ENCODE peak calls at places on chromosome 14, in five cellular contexts. E is HepG2, G is K562, P is H1, F is GM12878. R is an unnamed sample.

GRCh38 chr14:54001189-54001878 is 44.7 kb upstream of the BMP4 start:
- DNase-seq in E (peak), F (no peak), P (no peak), G (no peak), R (no peak)

GRCh38 chr14:22391908-22392307 is 197.1 kb downstream of the DAD1 start:
- DNase-seq in G (peak), P (no peak), E (peak), F (peak), R (peak)

GRCh38 chr14:50347521-50347920 is 35.4 kb downstream of the DMAC2L start:
- DNase-seq in F (no peak), G (peak), E (no peak), P (no peak), R (no peak)

GRCh38 chr14:68535404-68536024 is 257.4 kb downstream of the ZFP36L1 start:
- DNase-seq in G (no peak), E (no peak), F (no peak), P (no peak), R (peak)

GRCh38 chr14:96554315-96554910 is 52.2 kb downstream of the PAPOLA start:
- DNase-seq in G (no peak), F (no peak), E (no peak), P (no peak), R (no peak)

GRCh38 chr14:90831821-90832220 is 15.6 kb upstream of the TTC7B start:
- DNase-seq in F (no peak), E (no peak), P (no peak), G (no peak), R (no peak)

GRCh38 chr14:52055215-52055614 is 13.6 kb downstream of the NID2 start:
- DNase-seq in P (no peak), E (no peak), F (no peak), G (no peak), R (no peak)

GRCh38 chr14:102389261-102389660 is 26.5 kb downstream of the TECPR2 start:
- DNase-seq in P (no peak), F (no peak), E (no peak), G (no peak), R (no peak)

GRCh38 chr14:37870170-37870569 is 274.7 kb downstream of the TTC6 start:
- DNase-seq in F (no peak), E (no peak), G (no peak), P (no peak), R (no peak)

GRCh38 chr14:77580964-77581505 is 35.4 kb downstream of the SPTLC2 start:
- DNase-seq in P (no peak), G (no peak), F (peak), E (no peak), R (no peak)

GRCh38 chr14:97337670-97338069 is 540.5 kb downstream of the VRK1 start:
- DNase-seq in P (no peak), E (no peak), F (no peak), G (no peak), R (no peak)

GRCh38 chr14:103879570-103880333 is 32.4 kb upstream of the PPP1R13B start:
- DNase-seq in F (no peak), P (peak), E (peak), G (peak), R (no peak)
- TF ChIP-seq POLR2A in F (no peak), P (no peak), E (no peak), G (no peak), R (no peak)

DNA sequence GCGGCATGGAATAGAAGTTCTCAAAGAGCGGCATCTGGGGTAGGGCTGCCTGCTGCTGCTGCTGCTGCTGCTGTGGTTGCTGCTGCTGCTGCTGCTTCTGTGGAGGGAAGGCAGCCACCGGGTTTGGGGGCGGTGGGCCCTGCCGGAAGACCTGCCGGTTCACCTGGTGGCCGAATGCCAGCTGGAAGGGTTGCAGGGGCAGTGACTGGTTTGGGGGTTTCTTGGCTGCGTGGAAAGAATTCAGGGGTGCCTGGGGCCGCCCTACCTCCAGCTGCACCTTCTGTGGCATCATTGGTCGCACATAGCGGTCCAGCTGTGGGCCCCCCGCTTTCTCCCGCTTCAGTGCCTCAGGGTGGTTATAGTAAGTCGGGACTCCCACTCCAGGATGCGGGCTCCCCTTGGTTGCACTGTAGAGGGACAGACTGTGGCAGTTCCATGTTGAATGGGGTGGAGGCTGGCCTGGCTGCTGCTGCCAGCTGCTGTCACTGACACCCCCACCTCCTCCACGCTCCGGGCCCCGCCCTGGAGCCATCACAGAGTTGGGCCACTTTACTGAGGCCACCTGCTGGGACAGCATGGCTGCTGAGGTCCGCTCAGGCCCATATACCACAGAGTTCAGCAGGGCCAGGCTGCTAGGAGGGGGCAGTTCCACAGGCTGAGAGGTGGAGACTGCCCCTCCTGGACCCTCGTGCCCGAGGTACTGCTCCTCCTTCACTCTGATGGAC is 25.2 kb upstream of the PNMA1 start:
- DNase-seq in E (no peak), F (no peak), G (no peak), P (no peak), R (no peak)
- H3K27ac ChIP-seq in E (no peak), F (no peak), G (no peak), P (no peak), R (peak)

GRCh38 chr14:72779679-72780078 is 114.2 kb downstream of the DPF3 start:
- DNase-seq in G (no peak), E (no peak), F (no peak), P (peak), R (no peak)

GRCh38 chr14:72782182-72782508 is 111.8 kb downstream of the DPF3 start:
- DNase-seq in F (no peak), P (no peak), E (no peak), G (no peak), R (no peak)

GRCh38 chr14:72780771-72781170 is 113.1 kb downstream of the DPF3 start:
- DNase-seq in E (no peak), F (no peak), P (peak), G (no peak), R (no peak)

GRCh38 chr14:72782817-72783216 is 111.1 kb downstream of the DPF3 start:
- DNase-seq in P (peak), G (no peak), F (no peak), E (no peak), R (no peak)

DNA sequence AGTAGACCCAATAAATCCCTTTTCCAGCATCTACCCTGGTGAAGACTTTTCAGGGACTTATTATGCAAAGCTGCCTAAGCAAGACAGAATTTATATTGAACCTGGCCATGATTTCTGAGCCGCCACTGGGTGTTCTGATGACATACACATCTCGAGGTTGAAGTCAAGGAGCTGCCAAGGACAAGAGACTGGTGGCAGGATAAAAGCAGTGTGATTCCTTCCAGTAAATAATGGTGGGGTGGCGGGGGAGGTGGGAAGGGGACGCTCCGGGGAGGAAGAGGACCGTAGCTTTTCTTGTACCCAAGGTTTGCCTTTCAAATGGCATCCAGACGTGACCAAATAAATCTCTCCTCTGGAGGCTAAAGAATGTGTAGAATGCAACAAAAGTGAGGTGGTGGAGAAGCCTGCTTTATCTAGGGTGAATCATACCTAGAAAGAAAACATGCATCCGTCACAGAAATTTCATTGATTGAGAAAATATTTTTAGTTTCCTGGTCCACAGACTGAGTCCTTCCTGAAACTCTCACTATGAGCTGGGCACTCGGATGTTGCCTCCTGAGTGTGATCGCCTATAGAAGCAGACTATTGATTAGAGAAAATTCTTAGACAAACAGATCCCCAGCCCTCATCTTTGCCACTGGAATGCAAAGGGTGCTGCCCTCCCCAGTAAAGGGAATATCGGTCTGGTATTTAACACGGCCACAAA is 112.3 kb downstream of the DPF3 start:
- DNase-seq in G (no peak), F (no peak), P (peak), E (peak), R (no peak)
- TF ChIP-seq ZNF274 in G (no peak), F (no peak), P (no peak), E (no peak), R (no peak)

GRCh38 chr14:71139058-71139946 is 232.0 kb downstream of the PCNX1 start:
- DNase-seq in F (peak), G (peak), E (peak), P (peak), R (peak)
- TF ChIP-seq POLR2A in F (no peak), G (no peak), E (no peak), P (no peak), R (no peak)

DNA sequence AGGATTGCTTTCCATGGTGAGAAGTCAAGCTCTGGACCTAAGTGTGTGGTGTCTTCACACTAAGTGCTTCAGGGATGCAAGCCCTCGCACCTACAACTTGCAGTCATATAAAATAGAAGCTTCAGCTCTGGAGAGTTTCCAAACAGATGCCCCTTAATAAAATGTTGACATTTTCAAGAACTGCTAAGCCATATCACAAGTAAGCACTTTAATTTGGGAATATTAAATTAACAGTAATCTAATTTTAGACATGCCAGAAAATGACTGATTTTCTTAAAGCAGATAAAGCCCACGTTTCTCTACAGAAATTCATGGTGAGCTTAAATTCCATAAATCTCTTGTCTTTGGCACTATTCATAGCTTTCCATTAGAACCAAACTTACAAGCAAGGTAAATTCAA is 600.1 kb upstream of the FLRT2 start:
- DNase-seq in P (no peak), F (no peak), E (no peak), G (no peak), R (no peak)
- H3K27ac ChIP-seq in P (no peak), F (no peak), E (no peak), G (no peak), R (no peak)

GRCh38 chr14:69693823-69694729 is 72.9 kb upstream of the SRSF5 start:
- DNase-seq in F (no peak), E (peak), G (peak), P (no peak), R (no peak)
- TF ChIP-seq ZNF274 in F (no peak), E (no peak), G (no peak), P (no peak), R (no peak)

DNA sequence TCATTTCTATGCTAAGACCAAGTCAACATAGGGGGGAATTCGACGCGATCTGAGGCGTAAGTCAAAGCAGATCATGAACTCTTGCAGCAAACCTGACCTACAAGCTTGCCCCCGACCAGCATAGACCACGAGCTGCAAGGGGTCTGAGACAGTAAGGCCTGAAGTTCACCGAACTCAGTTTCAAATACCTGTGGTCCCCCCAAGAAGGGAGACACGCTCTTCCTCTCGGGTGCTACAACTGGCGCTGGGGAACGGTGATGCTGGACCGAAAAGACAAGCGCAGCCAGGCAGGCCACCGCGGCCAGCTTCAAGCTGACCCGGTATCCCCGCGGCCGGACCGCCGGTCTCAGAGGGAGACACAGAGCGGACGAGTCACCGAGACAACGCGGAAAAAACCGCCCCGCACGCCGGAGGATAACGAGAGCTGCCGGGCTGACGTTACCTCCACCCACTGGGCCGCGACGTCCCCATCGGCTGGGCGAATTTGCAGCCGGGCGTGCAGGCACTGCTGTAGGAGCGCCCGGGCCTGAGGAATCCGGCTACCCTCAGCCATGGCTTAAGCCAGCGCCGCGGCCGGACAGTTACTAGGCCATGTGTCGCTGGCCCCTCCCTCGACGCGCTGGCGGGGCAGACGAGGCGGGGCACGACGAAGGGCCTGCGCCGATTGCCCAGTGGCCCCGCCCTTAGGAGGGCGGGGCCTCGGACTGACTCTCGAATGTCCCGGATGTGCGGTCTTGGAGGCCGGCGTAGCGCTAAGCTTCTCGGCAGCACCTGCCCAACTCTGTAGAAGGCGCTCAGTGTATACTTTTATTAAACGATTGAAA is at the start of gene DTD2:
- DNase-seq in G (peak), E (peak), P (peak), F (peak), R (peak)
- TF ChIP-seq POLR2A in G (peak), E (peak), P (peak), F (peak), R (peak)